ENCODE peak calls at places on chromosomes 5 and 9, in six cellular contexts. One of them, this sample, is unnamed.

GRCh38 chr9:79021084-79021483 is 550.7 kb upstream of the TLE4 start:
- DNase-seq in KBM-7: no peak
- DNase-seq in GM03348: no peak
- DNase-seq in activated CD4-positive, alpha-beta T cell treated with anti-CD3 and anti-CD28 coated beads, Interleukin-2, amount 50 U/mL, for 24 hours: no peak
- DNase-seq in uterus: no peak
- DNase-seq in activated effector memory CD4-positive, alpha-beta T cell treated with anti-CD3 and anti-CD28 coated beads, Interleukin-2, amount 50 U/mL, for 16 hours: no peak
- DNase-seq in this sample: no peak

GRCh38 chr5:149749481-149750365 is 19.6 kb downstream of the PPARGC1B start:
- DNase-seq in activated effector memory CD4-positive, alpha-beta T cell treated with anti-CD3 and anti-CD28 coated beads, Interleukin-2, amount 50 U/mL, for 16 hours: no peak
- DNase-seq in uterus: no peak
- DNase-seq in GM03348: no peak
- DNase-seq in KBM-7: no peak
- DNase-seq in activated CD4-positive, alpha-beta T cell treated with anti-CD3 and anti-CD28 coated beads, Interleukin-2, amount 50 U/mL, for 24 hours: no peak
- DNase-seq in this sample: peak; percentile 49

GRCh38 chr9:127809562-127810377 is 7.1 kb downstream of the FPGS start:
- DNase-seq in KBM-7: no peak
- DNase-seq in GM03348: peak; percentile 39
- DNase-seq in uterus: no peak
- DNase-seq in activated CD4-positive, alpha-beta T cell treated with anti-CD3 and anti-CD28 coated beads, Interleukin-2, amount 50 U/mL, for 24 hours: no peak
- DNase-seq in activated effector memory CD4-positive, alpha-beta T cell treated with anti-CD3 and anti-CD28 coated beads, Interleukin-2, amount 50 U/mL, for 16 hours: no peak
- DNase-seq in this sample: peak; percentile 31

GRCh38 chr9:69801994-69802393 is 18.6 kb upstream of the CFAP95 start:
- DNase-seq in activated CD4-positive, alpha-beta T cell treated with anti-CD3 and anti-CD28 coated beads, Interleukin-2, amount 50 U/mL, for 24 hours: no peak
- DNase-seq in activated effector memory CD4-positive, alpha-beta T cell treated with anti-CD3 and anti-CD28 coated beads, Interleukin-2, amount 50 U/mL, for 16 hours: no peak
- DNase-seq in GM03348: no peak
- DNase-seq in uterus: no peak
- DNase-seq in KBM-7: no peak
- DNase-seq in this sample: no peak

GRCh38 chr5:167049771-167050567 is 1241.5 kb upstream of the WWC1 start:
- DNase-seq in activated effector memory CD4-positive, alpha-beta T cell treated with anti-CD3 and anti-CD28 coated beads, Interleukin-2, amount 50 U/mL, for 16 hours: no peak
- DNase-seq in uterus: no peak
- DNase-seq in KBM-7: no peak
- DNase-seq in activated CD4-positive, alpha-beta T cell treated with anti-CD3 and anti-CD28 coated beads, Interleukin-2, amount 50 U/mL, for 24 hours: no peak
- DNase-seq in GM03348: no peak
- DNase-seq in this sample: peak; percentile 10

GRCh38 chr9:123784513-123784912 is 145.4 kb downstream of the DENND1A start:
- DNase-seq in KBM-7: no peak
- DNase-seq in uterus: no peak
- DNase-seq in GM03348: peak; percentile 28
- DNase-seq in activated effector memory CD4-positive, alpha-beta T cell treated with anti-CD3 and anti-CD28 coated beads, Interleukin-2, amount 50 U/mL, for 16 hours: no peak
- DNase-seq in activated CD4-positive, alpha-beta T cell treated with anti-CD3 and anti-CD28 coated beads, Interleukin-2, amount 50 U/mL, for 24 hours: no peak
- DNase-seq in this sample: peak; percentile 82

GRCh38 chr9:135030711-135031245 is 56.7 kb upstream of the OLFM1 start:
- DNase-seq in activated effector memory CD4-positive, alpha-beta T cell treated with anti-CD3 and anti-CD28 coated beads, Interleukin-2, amount 50 U/mL, for 16 hours: no peak
- DNase-seq in GM03348: no peak
- DNase-seq in uterus: no peak
- DNase-seq in activated CD4-positive, alpha-beta T cell treated with anti-CD3 and anti-CD28 coated beads, Interleukin-2, amount 50 U/mL, for 24 hours: no peak
- DNase-seq in KBM-7: no peak
- DNase-seq in this sample: no peak

GRCh38 chr5:39360483-39361071 is 3.7 kb downstream of the C9 start:
- DNase-seq in uterus: no peak
- DNase-seq in KBM-7: peak; percentile 8
- DNase-seq in activated CD4-positive, alpha-beta T cell treated with anti-CD3 and anti-CD28 coated beads, Interleukin-2, amount 50 U/mL, for 24 hours: no peak
- DNase-seq in GM03348: no peak
- DNase-seq in activated effector memory CD4-positive, alpha-beta T cell treated with anti-CD3 and anti-CD28 coated beads, Interleukin-2, amount 50 U/mL, for 16 hours: no peak
- DNase-seq in this sample: peak; percentile 84

GRCh38 chr9:81499021-81499454 is 190.3 kb downstream of the TLE1 start:
- DNase-seq in activated CD4-positive, alpha-beta T cell treated with anti-CD3 and anti-CD28 coated beads, Interleukin-2, amount 50 U/mL, for 24 hours: no peak
- DNase-seq in KBM-7: no peak
- DNase-seq in GM03348: peak; percentile 52
- DNase-seq in uterus: peak; percentile 60
- DNase-seq in activated effector memory CD4-positive, alpha-beta T cell treated with anti-CD3 and anti-CD28 coated beads, Interleukin-2, amount 50 U/mL, for 16 hours: no peak
- DNase-seq in this sample: peak; percentile 78

GRCh38 chr5:147234825-147235635 is at the start of gene STK32A:
- DNase-seq in activated effector memory CD4-positive, alpha-beta T cell treated with anti-CD3 and anti-CD28 coated beads, Interleukin-2, amount 50 U/mL, for 16 hours: no peak
- DNase-seq in GM03348: peak; percentile 48
- DNase-seq in uterus: peak; percentile 36
- DNase-seq in KBM-7: no peak
- DNase-seq in activated CD4-positive, alpha-beta T cell treated with anti-CD3 and anti-CD28 coated beads, Interleukin-2, amount 50 U/mL, for 24 hours: no peak
- DNase-seq in this sample: peak; percentile 5

GRCh38 chr9:83130541-83130940 is 67.6 kb upstream of the RASEF start:
- DNase-seq in KBM-7: no peak
- DNase-seq in uterus: no peak
- DNase-seq in activated effector memory CD4-positive, alpha-beta T cell treated with anti-CD3 and anti-CD28 coated beads, Interleukin-2, amount 50 U/mL, for 16 hours: no peak
- DNase-seq in GM03348: no peak
- DNase-seq in activated CD4-positive, alpha-beta T cell treated with anti-CD3 and anti-CD28 coated beads, Interleukin-2, amount 50 U/mL, for 24 hours: no peak
- DNase-seq in this sample: peak; percentile 9

GRCh38 chr9:38622083-38622674 is 1.8 kb upstream of the ANKRD18A start:
- DNase-seq in uterus: no peak
- DNase-seq in activated effector memory CD4-positive, alpha-beta T cell treated with anti-CD3 and anti-CD28 coated beads, Interleukin-2, amount 50 U/mL, for 16 hours: peak; percentile 65
- DNase-seq in KBM-7: no peak
- DNase-seq in GM03348: no peak
- DNase-seq in activated CD4-positive, alpha-beta T cell treated with anti-CD3 and anti-CD28 coated beads, Interleukin-2, amount 50 U/mL, for 24 hours: peak; percentile 3
- DNase-seq in this sample: no peak

GRCh38 chr5:59813761-59814562 is 79.6 kb downstream of the PDE4D start:
- DNase-seq in KBM-7: peak; percentile 86
- DNase-seq in GM03348: peak; percentile 47
- DNase-seq in activated effector memory CD4-positive, alpha-beta T cell treated with anti-CD3 and anti-CD28 coated beads, Interleukin-2, amount 50 U/mL, for 16 hours: no peak
- DNase-seq in uterus: no peak
- DNase-seq in activated CD4-positive, alpha-beta T cell treated with anti-CD3 and anti-CD28 coated beads, Interleukin-2, amount 50 U/mL, for 24 hours: no peak
- DNase-seq in this sample: peak; percentile 77

GRCh38 chr9:755454-756381 is 85.8 kb upstream of the DMRT1 start:
- DNase-seq in GM03348: peak; percentile 76
- DNase-seq in activated effector memory CD4-positive, alpha-beta T cell treated with anti-CD3 and anti-CD28 coated beads, Interleukin-2, amount 50 U/mL, for 16 hours: no peak
- DNase-seq in uterus: no peak
- DNase-seq in activated CD4-positive, alpha-beta T cell treated with anti-CD3 and anti-CD28 coated beads, Interleukin-2, amount 50 U/mL, for 24 hours: no peak
- DNase-seq in KBM-7: peak; percentile 68
- DNase-seq in this sample: peak; percentile 95

GRCh38 chr9:91694081-91694870 is 255.8 kb downstream of the ROR2 start:
- DNase-seq in KBM-7: no peak
- DNase-seq in activated CD4-positive, alpha-beta T cell treated with anti-CD3 and anti-CD28 coated beads, Interleukin-2, amount 50 U/mL, for 24 hours: no peak
- DNase-seq in GM03348: no peak
- DNase-seq in uterus: no peak
- DNase-seq in activated effector memory CD4-positive, alpha-beta T cell treated with anti-CD3 and anti-CD28 coated beads, Interleukin-2, amount 50 U/mL, for 16 hours: no peak
- DNase-seq in this sample: no peak